ENCODE peak calls at places on chromosomes 6 and 20, in nine cellular contexts. J is Calu3, Z is ovary, C is colonic mucosa, R is body of pancreas, B is IMR-90, O is HCT116, L is neural crest cell, G is A549. N is an unnamed sample.

GRCh38 chr6:137387365-137387764 is 106.8 kb downstream of the OLIG3 start:
- DNase-seq in O (no peak), C (no peak), Z (no peak), R (no peak), L (no peak), J (no peak), B (no peak), G (no peak), N (no peak)

GRCh38 chr6:99330159-99330558 is 19.3 kb downstream of the FAXC start:
- DNase-seq in G (peak; percentile 66), Z (peak; percentile 17), L (peak; percentile 45), O (peak; percentile 52), B (peak; percentile 79), J (peak; percentile 52), C (peak; percentile 34), R (peak; percentile 69), N (peak; percentile 79)

GRCh38 chr20:41141153-41141815 is 3.9 kb downstream of the PLCG1 start:
- DNase-seq in B (peak; percentile 58), L (peak; percentile 35), R (peak; percentile 9), Z (no peak), J (no peak), G (no peak), O (no peak), C (no peak), N (no peak)

GRCh38 chr20:37095609-37096414 is at the start of gene RBL1:
- DNase-seq in L (peak; percentile 80), Z (peak; percentile 82), B (peak; percentile 77), C (peak; percentile 92), G (peak; percentile 95), R (peak; percentile 88), J (peak; percentile 91), O (peak; percentile 85), N (peak; percentile 92)

GRCh38 chr20:10002871-10003270 is 31.9 kb upstream of the ANKEF1 start:
- DNase-seq in Z (no peak), G (no peak), C (no peak), B (no peak), J (no peak), R (no peak), O (no peak), L (no peak), N (no peak)

GRCh38 chr6:130409394-130410095 is 43.7 kb downstream of the TMEM200A start:
- DNase-seq in J (no peak), Z (no peak), L (no peak), G (no peak), O (no peak), C (no peak), R (no peak), B (peak; percentile 62), N (no peak)

GRCh38 chr6:138517635-138518034 is 18.3 kb upstream of the NHSL1 start:
- DNase-seq in G (peak; percentile 28), L (no peak), Z (peak; percentile 11), B (peak; percentile 43), O (peak; percentile 39), C (peak; percentile 73), R (peak; percentile 55), J (peak; percentile 40), N (peak; percentile 88)

GRCh38 chr20:40648505-40649072 is 40.4 kb downstream of the MAFB start:
- DNase-seq in B (no peak), O (no peak), Z (no peak), G (no peak), C (no peak), L (no peak), R (peak; percentile 54), J (no peak), N (no peak)

GRCh38 chr6:14664112-14664592 is 546.6 kb downstream of the CD83 start:
- DNase-seq in C (no peak), Z (no peak), B (peak; percentile 56), L (no peak), G (no peak), J (no peak), O (no peak), R (no peak), N (no peak)

GRCh38 chr6:21915707-21916399 is 322.3 kb downstream of the SOX4 start:
- DNase-seq in L (no peak), C (no peak), Z (no peak), J (no peak), G (peak; percentile 4), B (peak; percentile 56), O (no peak), R (no peak), N (no peak)

GRCh38 chr6:157989541-157990289 is 8.1 kb downstream of the SYNJ2 start:
- DNase-seq in L (no peak), B (peak; percentile 65), J (peak; percentile 79), G (peak; percentile 50), O (no peak), Z (peak; percentile 71), R (peak; percentile 96), C (peak; percentile 89), N (peak; percentile 81)

GRCh38 chr6:149995971-149996370 is 29.4 kb downstream of the RAET1L start:
- DNase-seq in G (no peak), R (no peak), O (no peak), J (no peak), Z (no peak), L (no peak), B (no peak), C (no peak), N (no peak)

GRCh38 chr6:53654745-53655240 is 10.8 kb downstream of the KLHL31 start:
- DNase-seq in L (no peak), B (no peak), G (no peak), R (no peak), Z (no peak), J (no peak), O (no peak), C (no peak), N (no peak)

GRCh38 chr6:42505377-42505702 is 53.6 kb upstream of the TRERF1 start:
- DNase-seq in Z (no peak), C (no peak), G (peak; percentile 57), B (peak; percentile 67), R (no peak), L (no peak), O (no peak), J (no peak), N (no peak)

GRCh38 chr6:16519265-16520242 is 241.7 kb downstream of the ATXN1 start:
- DNase-seq in R (peak; percentile 79), J (peak; percentile 9), O (no peak), C (no peak), L (no peak), B (no peak), G (no peak), Z (no peak), N (no peak)

GRCh38 chr20:37454636-37455035 is 66.4 kb upstream of the NNAT start:
- DNase-seq in B (no peak), R (no peak), G (no peak), L (no peak), J (no peak), C (no peak), Z (no peak), O (no peak), N (no peak)

GRCh38 chr20:40652426-40652825 is 36.6 kb downstream of the MAFB start:
- DNase-seq in B (no peak), G (no peak), Z (no peak), O (no peak), J (no peak), L (no peak), C (no peak), R (no peak), N (no peak)

GRCh38 chr20:32207626-32208498 is at the start of the genes PLAGL2 and POFUT1:
- DNase-seq in Z (peak; percentile 87), J (peak; percentile 98), G (peak; percentile 85), R (peak; percentile 94), O (peak; percentile 61), C (peak; percentile 92), L (peak; percentile 91), B (peak; percentile 82), N (peak; percentile 94)

GRCh38 chr6:98944598-98945011 is 3.1 kb downstream of the FBXL4 start:
- DNase-seq in L (no peak), Z (no peak), R (no peak), C (no peak), O (no peak), G (peak; percentile 14), J (no peak), B (peak; percentile 72), N (no peak)

GRCh38 chr6:149567194-149567586 is 1.0 kb downstream of the GINM1 start:
- DNase-seq in J (no peak), C (no peak), R (no peak), Z (no peak), G (no peak), O (no peak), L (no peak), B (no peak), N (no peak)

GRCh38 chr6:52641388-52641787 is 29.5 kb upstream of the TMEM14A start:
- DNase-seq in B (no peak), L (no peak), R (no peak), O (no peak), G (no peak), J (no peak), C (no peak), Z (no peak), N (no peak)
- TF ChIP-seq CTCF in B (no peak), L (no peak), R (no peak), O (no peak), G (no peak), J (no peak), C (no peak), Z (no peak), N (no peak)

DNA sequence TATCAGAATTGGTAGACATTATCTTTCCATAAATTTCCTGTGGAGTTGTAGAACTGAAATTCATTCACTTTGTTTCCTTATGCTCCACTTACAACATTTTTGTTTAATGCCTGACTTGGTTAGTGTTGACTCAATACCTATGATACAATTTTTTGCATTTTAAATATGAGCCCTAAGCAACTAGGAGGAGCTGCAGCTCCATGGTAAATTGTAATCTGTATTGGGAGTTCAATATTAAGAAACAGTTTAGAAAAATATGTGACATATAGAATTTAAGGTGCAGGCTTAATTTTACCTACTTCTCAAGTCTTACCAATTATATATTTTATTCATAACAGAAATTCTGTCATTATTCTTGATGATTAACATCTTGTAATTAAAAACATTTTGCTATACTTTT is 868.3 kb downstream of the EYS start:
- DNase-seq in J (no peak), R (no peak), C (no peak), L (no peak), Z (no peak), G (no peak), O (no peak), B (no peak), N (no peak)
- TF ChIP-seq CTCF in J (no peak), R (peak; percentile 12), C (no peak), L (no peak), Z (no peak), G (no peak), O (no peak), B (peak; percentile 9), N (no peak)

GRCh38 chr6:85118233-85118632 is 331.6 kb upstream of the NT5E start:
- DNase-seq in Z (no peak), C (no peak), B (no peak), J (peak; percentile 4), L (no peak), R (no peak), O (no peak), G (no peak), N (no peak)
- TF ChIP-seq CTCF in Z (no peak), C (no peak), B (no peak), J (no peak), L (peak; percentile 30), R (no peak), O (peak; percentile 57), G (no peak), N (no peak)

DNA sequence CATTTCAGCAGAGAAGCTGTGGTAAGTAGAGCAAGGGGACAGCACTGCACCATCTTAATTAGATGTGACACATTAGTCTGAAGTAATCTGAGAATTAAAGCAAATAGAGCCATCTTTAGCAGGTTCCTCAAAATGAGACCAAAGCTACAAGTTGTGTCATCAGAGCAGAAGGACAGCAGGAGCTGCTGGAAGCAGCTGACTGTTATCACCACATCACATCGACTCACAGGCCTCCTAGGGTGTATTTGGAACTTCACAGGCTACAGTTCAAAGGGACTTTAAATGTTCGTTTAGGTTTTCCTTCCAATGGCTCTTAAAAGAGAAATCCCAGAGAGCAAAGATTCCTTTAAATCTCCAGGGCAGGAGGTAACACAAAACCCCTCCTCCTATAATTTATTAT is 69.5 kb downstream of the LCA5 start:
- DNase-seq in G (no peak), L (no peak), C (no peak), B (peak; percentile 4), O (no peak), J (no peak), R (no peak), Z (no peak), N (no peak)
- TF ChIP-seq CTCF in G (no peak), L (no peak), C (no peak), B (no peak), O (no peak), J (no peak), R (no peak), Z (no peak), N (no peak)

N was measured in Peyer's patch.